ENCODE peak calls at places on chromosome 22, in five cellular contexts. A is SK-N-SH; V is RWPE2; I is CD8-positive, alpha-beta memory T cell; N is GM23248. L is an unnamed sample.
A peak's percentile ranks its signal among the peaks of the same experiment; 100 is the strongest.

GRCh38 chr22:27133951-27134664 is 476.7 kb downstream of the MIAT start:
- DNase-seq in I (no peak), A (no peak), V (peak; percentile 79), N (peak; percentile 96), L (peak; percentile 77)

GRCh38 chr22:39306456-39307361 is 12.7 kb downstream of the RPL3 start:
- DNase-seq in V (peak; percentile 61), N (no peak), I (peak; percentile 27), A (peak; percentile 51), L (no peak)

GRCh38 chr22:19855504-19856409 is 1.1 kb upstream of the GNB1L start:
- DNase-seq in A (peak; percentile 75), I (peak; percentile 27), V (peak; percentile 74), N (peak; percentile 81), L (peak; percentile 74)

GRCh38 chr22:31504282-31504681 is 7.9 kb downstream of the SFI1 start:
- DNase-seq in V (no peak), A (no peak), N (peak; percentile 71), I (no peak), L (no peak)

GRCh38 chr22:26428515-26429457 is at the start of gene ASPHD2:
- DNase-seq in N (peak; percentile 80), V (no peak), I (peak; percentile 74), A (peak; percentile 96), L (no peak)

GRCh38 chr22:39251762-39252460 is 7.1 kb upstream of the PDGFB start:
- DNase-seq in A (no peak), I (no peak), V (no peak), N (peak; percentile 38), L (no peak)

GRCh38 chr22:30104501-30105156 is 24.4 kb downstream of the HORMAD2 start:
- DNase-seq in I (no peak), N (peak; percentile 50), A (no peak), V (no peak), L (no peak)

GRCh38 chr22:34243023-34243422 is 322.7 kb upstream of the LARGE1 start:
- DNase-seq in A (no peak), N (no peak), V (no peak), I (no peak), L (no peak)

GRCh38 chr22:39248254-39248653 is 3.5 kb upstream of the PDGFB start:
- DNase-seq in N (no peak), I (no peak), V (no peak), A (no peak), L (no peak)

GRCh38 chr22:28874061-28874460 is 9.3 kb upstream of the ZNRF3 start:
- DNase-seq in V (no peak), N (no peak), I (no peak), A (no peak), L (no peak)

GRCh38 chr22:38135133-38135706 is 24.7 kb upstream of the BAIAP2L2 start:
- DNase-seq in N (peak; percentile 91), I (no peak), V (no peak), A (no peak), L (peak; percentile 42)

GRCh38 chr22:46202897-46203589 is 47.0 kb downstream of the CDPF1 start:
- DNase-seq in V (no peak), I (no peak), N (no peak), A (no peak), L (no peak)

GRCh38 chr22:44393066-44393465 is 80.3 kb upstream of the SHISAL1 start:
- DNase-seq in V (peak; percentile 26), N (no peak), A (no peak), I (no peak), L (peak; percentile 48)

GRCh38 chr22:46073683-46074504 is 76.4 kb upstream of the PPARA start:
- DNase-seq in A (no peak), V (peak; percentile 37), N (peak; percentile 63), I (no peak), L (peak; percentile 41)

GRCh38 chr22:27004434-27004833 is 347.0 kb downstream of the MIAT start:
- DNase-seq in N (no peak), I (no peak), V (no peak), A (no peak), L (no peak)

GRCh38 chr22:22933100-22933806 is 45.6 kb downstream of the IGLL5 start:
- DNase-seq in I (no peak), A (no peak), V (no peak), N (no peak), L (no peak)
- H3K4me3 ChIP-seq in I (no peak overlapping the region), A (no peak overlapping the region), V (no peak overlapping the region), N (no peak overlapping the region), L (no peak overlapping the region)

GRCh38 chr22:36333632-36334031 is 54.1 kb downstream of the MYH9 start:
- DNase-seq in I (no peak), A (no peak), N (no peak), V (no peak), L (peak; percentile 72)

GRCh38 chr22:36334838-36335603 is 52.7 kb downstream of the MYH9 start:
- DNase-seq in A (no peak), V (peak; percentile 66), I (no peak), N (peak; percentile 85), L (no peak)

GRCh38 chr22:36335621-36336020 is 52.1 kb downstream of the MYH9 start:
- DNase-seq in I (no peak), N (no peak), A (no peak), V (no peak), L (no peak)

GRCh38 chr22:36332623-36333331 is 55.0 kb downstream of the MYH9 start:
- DNase-seq in A (no peak), I (no peak), V (peak; percentile 94), N (peak; percentile 45), L (no peak)

DNA sequence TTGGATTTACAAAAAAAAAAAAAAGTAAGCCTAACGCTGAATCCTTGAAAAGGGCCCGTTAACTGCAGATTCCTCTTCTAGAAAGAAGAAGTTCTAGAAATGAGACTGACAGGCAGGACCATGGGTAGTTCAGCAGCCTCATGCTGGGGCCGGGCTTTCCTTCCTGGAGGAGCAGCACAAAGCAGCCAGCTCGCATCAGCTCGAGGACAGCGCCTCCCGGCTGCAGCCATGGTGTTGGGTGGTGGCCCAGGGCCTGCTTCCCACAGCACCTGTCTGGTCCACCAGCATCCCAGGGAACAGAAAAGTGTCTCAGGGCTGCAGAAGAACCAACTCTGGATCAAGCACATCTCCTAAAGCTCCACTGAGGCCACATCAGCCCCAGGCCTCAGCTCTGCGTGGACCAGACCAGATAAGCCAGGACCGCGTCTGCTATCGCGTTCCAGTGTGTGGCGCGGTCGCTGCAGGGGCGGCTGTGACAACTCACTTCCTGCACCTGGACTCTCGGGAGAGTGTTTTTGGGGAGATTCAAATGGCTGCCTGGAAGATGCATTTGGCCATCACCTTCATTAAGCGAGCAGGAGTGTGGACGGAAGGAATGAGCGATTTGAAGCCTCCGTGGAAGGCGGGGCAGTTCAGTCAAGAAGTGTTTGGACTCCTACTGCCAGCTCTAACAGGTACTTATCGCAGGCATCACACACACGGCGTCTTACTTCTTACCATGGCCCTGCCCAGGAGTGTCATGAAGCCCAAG is 53.5 kb downstream of the MYH9 start:
- DNase-seq in N (no peak), I (no peak), A (no peak), V (peak; percentile 63), L (no peak)
- H3K27ac ChIP-seq in N (peak overlapping the region; percentile 93), I (peak overlapping the region; percentile 27), A (peak overlapping the region; percentile 84), V (peak overlapping the region; percentile 100), L (peak overlapping the region; percentile 95)

DNA sequence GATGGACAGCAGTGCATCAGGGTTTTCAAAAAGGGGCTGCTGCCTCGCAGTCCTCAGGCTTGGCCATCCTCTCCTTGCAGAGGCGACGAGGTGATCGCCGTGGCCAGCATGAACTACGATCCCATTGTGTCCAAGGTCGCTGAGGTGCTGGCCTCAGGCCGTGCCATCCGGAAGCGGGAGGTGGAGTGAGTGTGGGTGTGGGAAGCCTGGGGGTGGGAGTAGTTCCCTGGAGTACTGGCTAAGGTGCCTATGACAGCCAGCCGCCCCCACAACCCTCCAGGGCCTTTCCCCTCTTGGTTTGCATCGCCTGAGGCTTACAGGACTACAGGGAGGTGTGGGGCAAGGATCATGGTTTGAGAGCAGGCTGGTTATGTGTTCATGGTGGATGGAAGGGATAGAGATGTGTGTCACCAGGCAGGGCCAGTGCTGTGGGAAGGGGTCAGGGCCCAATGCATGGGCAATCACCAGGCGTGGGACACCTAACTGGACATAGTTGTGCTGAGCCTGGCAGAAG is 2.1 kb upstream of the LZTR1 start:
- DNase-seq in V (no peak), I (no peak), N (no peak), A (no peak), L (no peak)
- H3K4me3 ChIP-seq in V (no peak overlapping the region), I (no peak overlapping the region), N (peak overlapping the region; percentile 17), A (no peak overlapping the region), L (peak overlapping the region; percentile 9)

GRCh38 chr22:17915676-17916075 is 108.7 kb downstream of the MICAL3 start:
- DNase-seq in A (no peak), I (no peak), N (no peak), V (no peak), L (no peak)

GRCh38 chr22:17915188-17915587 is 109.2 kb downstream of the MICAL3 start:
- DNase-seq in N (no peak), I (no peak), A (no peak), V (no peak), L (no peak)

GRCh38 chr22:17912942-17913704 is 111.2 kb downstream of the MICAL3 start:
- DNase-seq in N (peak; percentile 28), I (no peak), A (no peak), V (no peak), L (no peak)

GRCh38 chr22:17913705-17914282 is 110.6 kb downstream of the MICAL3 start:
- DNase-seq in N (peak; percentile 31), A (no peak), V (no peak), I (no peak), L (no peak)

DNA sequence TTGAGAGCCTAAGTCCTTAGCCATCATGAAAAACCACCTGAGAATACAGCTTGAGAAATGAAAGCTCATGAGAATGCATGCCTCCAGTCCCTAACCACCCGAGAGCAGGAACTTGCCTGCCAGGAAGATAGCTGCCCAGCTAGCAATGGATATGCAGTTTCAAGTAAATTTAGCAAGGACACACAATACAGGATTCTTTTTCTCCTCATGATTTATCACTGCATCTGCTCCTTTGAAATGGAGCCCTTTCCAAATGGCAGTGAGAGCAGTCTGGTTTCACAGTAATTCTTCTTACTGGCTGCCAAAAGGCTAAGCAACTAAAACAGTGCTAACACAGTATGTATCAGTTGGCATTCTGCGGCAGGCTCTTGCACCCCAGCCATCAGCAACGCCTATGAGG is 109.9 kb downstream of the MICAL3 start:
- DNase-seq in V (no peak), I (no peak), N (no peak), A (no peak), L (no peak)
- H3K27ac ChIP-seq in V (no peak overlapping the region), I (no peak overlapping the region), N (no peak overlapping the region), A (no peak overlapping the region), L (peak overlapping the region; percentile 29)

DNA sequence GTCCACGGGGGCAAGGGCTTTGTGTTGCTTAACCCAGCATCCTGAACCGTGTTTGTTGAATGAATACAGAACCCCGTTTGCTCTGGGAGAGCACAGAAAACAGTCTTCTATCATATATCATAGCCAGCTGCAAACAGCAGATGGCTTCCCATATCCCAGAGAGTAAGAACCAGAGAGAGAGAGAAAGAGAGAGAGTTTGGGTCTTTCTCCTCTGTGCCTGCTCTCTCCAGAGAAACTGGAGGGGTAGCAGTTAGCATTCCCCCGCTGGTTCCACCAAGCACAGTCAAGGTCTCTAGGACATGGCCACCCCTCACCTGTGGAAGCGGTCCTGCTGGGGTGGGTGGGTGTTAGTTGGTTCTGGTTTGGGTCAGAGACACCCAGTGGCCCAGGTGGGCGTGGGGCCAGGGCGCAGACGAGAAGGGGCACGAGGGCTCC is 487 bp upstream of the TIMP3 start:
- DNase-seq in N (peak; percentile 48), V (no peak), I (no peak), A (no peak), L (no peak)
- H3K4me3 ChIP-seq in N (peak overlapping the region; percentile 96), V (no peak overlapping the region), I (no peak overlapping the region), A (peak overlapping the region; percentile 63), L (peak overlapping the region; percentile 92)

GRCh38 chr22:49735411-49736311 is 92.0 kb downstream of the BRD1 start:
- DNase-seq in V (peak; percentile 46), N (peak; percentile 28), I (no peak), A (peak; percentile 76), L (peak; percentile 55)
- H3K27ac ChIP-seq in V (no peak overlapping the region), N (no peak overlapping the region), I (no peak overlapping the region), A (peak overlapping the region; percentile 56), L (no peak overlapping the region)

GRCh38 chr22:36009085-36009484 is 19.5 kb downstream of the RBFOX2 start:
- DNase-seq in A (no peak), I (no peak), V (no peak), N (peak; percentile 83), L (no peak)
- H3K4me3 ChIP-seq in A (no peak overlapping the region), I (no peak overlapping the region), V (no peak overlapping the region), N (no peak overlapping the region), L (no peak overlapping the region)

L was measured in tibial artery.